ENCODE peak calls at places on chromosome 1, in five cellular contexts. One of them, this sample, is unnamed.

GRCh38 chr1:211329764-211330201 is 3.1 kb downstream of the TRAF5 start:
- DNase-seq in naive thymus-derived CD8-positive, alpha-beta T cell: no peak
- DNase-seq in tibial nerve: no peak
- DNase-seq in astrocyte of the spinal cord: no peak
- DNase-seq in astrocyte: no peak
- DNase-seq in this sample: no peak

GRCh38 chr1:159054427-159054826 is 22.1 kb downstream of the AIM2 start:
- DNase-seq in naive thymus-derived CD8-positive, alpha-beta T cell: no peak
- DNase-seq in tibial nerve: no peak
- DNase-seq in astrocyte of the spinal cord: peak
- DNase-seq in astrocyte: peak
- DNase-seq in this sample: no peak

GRCh38 chr1:231684333-231685244 is 58.0 kb downstream of the DISC1 start:
- DNase-seq in naive thymus-derived CD8-positive, alpha-beta T cell: no peak
- DNase-seq in tibial nerve: no peak
- DNase-seq in astrocyte of the spinal cord: peak
- DNase-seq in astrocyte: no peak
- DNase-seq in this sample: no peak

GRCh38 chr1:58318157-58318665 is 228.3 kb downstream of the OMA1 start:
- DNase-seq in naive thymus-derived CD8-positive, alpha-beta T cell: no peak
- DNase-seq in tibial nerve: no peak
- DNase-seq in astrocyte of the spinal cord: no peak
- DNase-seq in astrocyte: no peak
- DNase-seq in this sample: no peak

GRCh38 chr1:88768816-88769215 is 84.7 kb downstream of the PKN2 start:
- DNase-seq in naive thymus-derived CD8-positive, alpha-beta T cell: no peak
- DNase-seq in tibial nerve: no peak
- DNase-seq in astrocyte of the spinal cord: no peak
- DNase-seq in astrocyte: no peak
- DNase-seq in this sample: no peak

GRCh38 chr1:106613106-106613505 is 443.4 kb upstream of the PRMT6 start:
- DNase-seq in naive thymus-derived CD8-positive, alpha-beta T cell: no peak
- DNase-seq in tibial nerve: no peak
- DNase-seq in astrocyte of the spinal cord: no peak
- DNase-seq in astrocyte: no peak
- DNase-seq in this sample: no peak

GRCh38 chr1:20703124-20703756 is 14.6 kb downstream of the KIF17 start:
- DNase-seq in naive thymus-derived CD8-positive, alpha-beta T cell: no peak
- DNase-seq in tibial nerve: no peak
- DNase-seq in astrocyte of the spinal cord: no peak
- DNase-seq in astrocyte: no peak
- DNase-seq in this sample: no peak

GRCh38 chr1:67749844-67750689 is 65.1 kb downstream of the GADD45A start:
- DNase-seq in naive thymus-derived CD8-positive, alpha-beta T cell: no peak
- DNase-seq in tibial nerve: no peak
- DNase-seq in astrocyte of the spinal cord: peak
- DNase-seq in astrocyte: peak
- DNase-seq in this sample: no peak

GRCh38 chr1:207839083-207839413 is 71.9 kb downstream of the CD34 start:
- DNase-seq in naive thymus-derived CD8-positive, alpha-beta T cell: no peak
- DNase-seq in tibial nerve: no peak
- DNase-seq in astrocyte of the spinal cord: no peak
- DNase-seq in astrocyte: no peak
- DNase-seq in this sample: no peak

This sample was measured in uterus.